ENCODE peak calls at places on chromosomes 4 and X, in four cellular contexts. J is ovary, G is GM23338, L is neural progenitor cell. T is an unnamed sample.

GRCh38 chrX:154396948-154397887 is 959 bp upstream of the RPL10 start:
- DNase-seq in J (peak; percentile 80), G (peak; percentile 57), L (peak; percentile 66), T (peak; percentile 85)

GRCh38 chrX:55109304-55109703 is 20.5 kb downstream of the PAGE2 start:
- DNase-seq in J (no peak), G (no peak), L (peak; percentile 13), T (no peak)

GRCh38 chr4:108171541-108172230 is 3.0 kb upstream of the LEF1 start:
- DNase-seq in J (no peak), G (peak; percentile 62), L (peak; percentile 65), T (peak; percentile 64)

GRCh38 chrX:130296743-130297142 is 28.0 kb upstream of the ZNF280C start:
- DNase-seq in J (no peak), G (no peak), L (no peak), T (no peak)

GRCh38 chr4:183636488-183636887 is 22.5 kb downstream of the RWDD4 start:
- DNase-seq in J (peak; percentile 16), G (peak; percentile 27), L (no peak), T (no peak)

GRCh38 chrX:55710701-55711100 is 6.8 kb upstream of the RRAGB start:
- DNase-seq in J (no peak), G (no peak), L (no peak), T (no peak)

GRCh38 chr4:22521240-22521639 is 5.4 kb upstream of the ADGRA3 start:
- DNase-seq in J (no peak), G (no peak), L (no peak), T (no peak)

GRCh38 chr4:167100120-167100519 is 134.2 kb downstream of the SPOCK3 start:
- DNase-seq in J (no peak), G (peak; percentile 3), L (peak; percentile 26), T (no peak)

GRCh38 chrX:7132335-7133035 is 15.0 kb upstream of the STS start:
- DNase-seq in J (no peak), G (peak; percentile 71), L (peak; percentile 42), T (peak; percentile 56)

GRCh38 chr4:109207060-109207459 is 95.4 kb downstream of the COL25A1 start:
- DNase-seq in J (no peak), G (no peak), L (peak; percentile 10), T (no peak)

GRCh38 chrX:20459410-20460350 is 193.0 kb upstream of the RPS6KA3 start:
- DNase-seq in J (no peak), G (no peak), L (no peak), T (no peak)

GRCh38 chrX:52574416-52575275 is 57.8 kb upstream of the XAGE1B start:
- DNase-seq in J (no peak), G (peak; percentile 80), L (peak; percentile 76), T (peak; percentile 27)

GRCh38 chr4:140662082-140662869 is 93.5 kb upstream of the UCP1 start:
- DNase-seq in J (no peak), G (no peak), L (no peak), T (no peak)

GRCh38 chrX:76253432-76253831 is 80.6 kb downstream of the PBDC1 start:
- DNase-seq in J (peak; percentile 25), G (peak; percentile 66), L (peak; percentile 60), T (peak; percentile 33)

GRCh38 chr4:184558996-184559395 is 84.6 kb upstream of the IRF2 start:
- DNase-seq in J (no peak), G (no peak), L (no peak), T (no peak)

GRCh38 chr4:85491527-85491926 is 16.6 kb downstream of the ARHGAP24 start:
- DNase-seq in J (no peak), G (no peak), L (no peak), T (no peak)

GRCh38 chr4:89639395-89639794 is 197.6 kb downstream of the SNCA start:
- DNase-seq in J (no peak), G (no peak), L (no peak), T (no peak)

GRCh38 chr4:183908284-183908683 is 3.2 kb downstream of the STOX2 start:
- DNase-seq in J (no peak), G (no peak), L (peak; percentile 17), T (no peak)

GRCh38 chrX:2503591-2504500 is 3.1 kb upstream of the DHRSX start:
- DNase-seq in J (no peak), G (no peak), L (no peak), T (no peak)

GRCh38 chrX:110268875-110269274 is 49.0 kb downstream of the AMMECR1 start:
- DNase-seq in J (no peak), G (no peak), L (no peak), T (no peak)

GRCh38 chr4:152310223-152310622 is 225.7 kb downstream of the FBXW7 start:
- DNase-seq in J (no peak), G (peak; percentile 37), L (no peak), T (no peak)

GRCh38 chrX:12614266-12614665 is 176.9 kb upstream of the PRPS2 start:
- DNase-seq in J (no peak), G (no peak), L (no peak), T (no peak)

GRCh38 chr4:123244233-123244632 is 152.4 kb upstream of the SPRY1 start:
- DNase-seq in J (peak; percentile 48), G (no peak), L (peak; percentile 10), T (no peak)

GRCh38 chr4:11397146-11397545 is 31.5 kb downstream of the HS3ST1 start:
- DNase-seq in J (no peak), G (no peak), L (no peak), T (no peak)

GRCh38 chr4:71732066-71732465 is 51.8 kb downstream of the GC start:
- DNase-seq in J (no peak), G (no peak), L (no peak), T (no peak)

GRCh38 chr4:113080050-113080449 is 30.6 kb downstream of the ANK2 start:
- DNase-seq in J (no peak), G (peak; percentile 35), L (peak; percentile 19), T (no peak)

GRCh38 chr4:74283614-74284013 is 24.7 kb upstream of the EPGN start:
- DNase-seq in J (no peak), G (no peak), L (no peak), T (no peak)

GRCh38 chr4:24266951-24267577 is 317.3 kb downstream of the DHX15 start:
- DNase-seq in J (no peak), G (peak; percentile 21), L (no peak), T (no peak)

GRCh38 chr4:4202510-4202909 is 24.2 kb downstream of the OTOP1 start:
- DNase-seq in J (no peak), G (no peak), L (no peak), T (no peak)

GRCh38 chr4:162939086-162939485 is 227.6 kb downstream of the NAF1 start:
- DNase-seq in J (no peak), G (no peak), L (no peak), T (no peak)

GRCh38 chr4:38647096-38647819 is 16.7 kb upstream of the KLF3 start:
- DNase-seq in J (no peak), G (no peak), L (no peak), T (no peak)

GRCh38 chr4:112448211-112448745 is 67.7 kb downstream of the NEUROG2 start:
- DNase-seq in J (no peak), G (no peak), L (peak; percentile 47), T (no peak)

GRCh38 chrX:35380808-35381700 is 417.1 kb upstream of the MAGEB16 start:
- DNase-seq in J (no peak), G (peak; percentile 53), L (peak; percentile 36), T (peak; percentile 6)

GRCh38 chr4:27594917-27595316 is 734.3 kb downstream of the STIM2 start:
- DNase-seq in J (no peak), G (no peak), L (no peak), T (no peak)

GRCh38 chr4:91840359-91840758 is 463.4 kb upstream of the GRID2 start:
- DNase-seq in J (no peak), G (no peak), L (no peak), T (no peak)
- H3K27me3 ChIP-seq in J (no peaks in the 10 kb centered on the region), G (no peaks in the 10 kb centered on the region), L (no peaks in the 10 kb centered on the region), T (no peaks in the 10 kb centered on the region)

DNA sequence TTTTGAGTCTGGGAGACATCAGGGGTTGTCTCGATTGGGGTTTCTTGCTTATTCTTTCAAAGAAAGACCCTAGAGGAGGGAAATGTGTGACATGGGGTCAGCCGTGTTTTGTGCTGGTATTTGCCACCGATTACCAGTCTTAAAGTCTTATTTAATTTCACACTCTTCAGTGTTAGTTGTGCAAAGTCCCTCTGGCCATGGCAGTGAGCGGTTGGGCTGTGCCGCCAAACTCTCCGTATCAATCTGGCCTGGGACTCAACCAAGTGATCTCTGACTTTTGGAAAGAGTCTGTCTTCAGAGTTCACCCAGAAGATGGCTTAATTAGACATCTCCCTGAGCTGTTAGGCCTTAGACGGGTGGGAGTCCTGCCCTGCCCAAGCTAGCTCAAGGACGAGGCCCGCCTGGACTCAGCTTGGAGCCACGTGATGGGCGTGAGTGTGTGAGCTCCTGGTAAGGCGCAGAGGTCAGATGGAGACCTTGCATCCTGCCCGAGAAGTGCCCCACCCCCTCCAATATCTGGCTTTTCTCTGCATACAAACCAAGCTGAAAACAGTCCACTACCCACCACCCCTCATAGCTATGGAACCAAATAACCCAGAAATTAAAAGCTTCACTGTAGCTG is 3.8 kb upstream of the PITX2 start:
- DNase-seq in J (no peak), G (peak; percentile 58), L (no peak), T (peak; percentile 56)
- H3K27me3 ChIP-seq in J (no peaks in the 10 kb centered on the region), G (peaks cover 98% of the 10 kb centered on the region), L (peaks cover 100% of the 10 kb centered on the region), T (peaks cover 92% of the 10 kb centered on the region)

GRCh38 chrX:11478036-11478435 is 184.8 kb downstream of the AMELX start:
- DNase-seq in J (no peak), G (no peak), L (no peak), T (no peak)
- H3K27me3 ChIP-seq in J (no peaks in the 10 kb centered on the region), G (no peaks in the 10 kb centered on the region), L (no peaks in the 10 kb centered on the region), T (no peaks in the 10 kb centered on the region)

DNA sequence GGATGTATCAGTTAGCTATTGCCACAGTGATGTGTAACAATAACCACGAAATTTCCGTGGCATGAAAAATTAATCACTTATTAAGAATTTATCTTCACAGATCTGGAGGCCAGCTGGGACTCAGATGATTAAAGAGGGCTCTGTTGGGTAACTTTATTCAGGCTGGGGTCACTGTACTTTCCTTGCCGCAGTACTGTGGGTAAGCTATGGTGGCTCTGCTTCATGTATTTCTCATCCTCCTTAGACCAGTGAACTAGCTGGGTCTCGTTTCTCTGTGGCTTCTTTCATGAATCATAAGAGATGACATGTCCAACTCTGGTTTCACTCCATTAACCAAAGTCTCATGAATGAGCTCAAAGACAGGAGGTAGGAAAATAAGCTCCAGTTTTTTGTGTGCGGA is 13.5 kb downstream of the TEX13B start:
- DNase-seq in J (no peak), G (no peak), L (no peak), T (no peak)
- H3K27me3 ChIP-seq in J (no peaks in the 10 kb centered on the region), G (no peaks in the 10 kb centered on the region), L (no peaks in the 10 kb centered on the region), T (no peaks in the 10 kb centered on the region)

DNA sequence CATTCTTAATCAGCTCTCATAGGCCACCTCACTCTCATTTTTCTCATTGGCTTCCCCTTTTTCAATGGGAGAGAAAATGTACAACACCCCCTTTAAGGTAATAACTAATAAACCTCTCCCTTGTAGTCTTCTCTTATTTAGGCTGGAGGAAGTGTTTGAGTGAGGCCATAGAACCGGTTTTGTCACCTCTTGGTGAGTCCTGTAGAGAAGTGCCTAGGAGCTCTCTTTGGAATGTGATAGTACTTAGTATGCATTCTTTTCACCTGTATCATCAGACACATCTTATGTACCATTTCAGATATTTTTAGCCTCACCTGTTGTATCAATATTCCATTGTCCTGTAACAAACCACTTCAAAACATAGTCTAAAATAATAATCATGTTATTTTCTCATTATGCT is 3.5 kb upstream of the TAB3 start:
- DNase-seq in J (no peak), G (peak; percentile 4), L (no peak), T (no peak)
- H3K27me3 ChIP-seq in J (no peaks in the 10 kb centered on the region), G (no peaks in the 10 kb centered on the region), L (no peaks in the 10 kb centered on the region), T (no peaks in the 10 kb centered on the region)